ENCODE peak calls at places on chromosomes 13 and 19, in five cellular contexts. S, I, Y, H and Z are unnamed samples.

GRCh38 chr13:23621316-23621645 is 51.1 kb downstream of the TNFRSF19 start:
- DNase-seq in S (no peak), I (no peak), Y (no peak), H (no peak), Z (no peak)

GRCh38 chr13:26017932-26018690 is 33.7 kb downstream of the SHISA2 start:
- DNase-seq in S (no peak), I (no peak), Y (no peak), H (no peak), Z (no peak)

GRCh38 chr19:49749055-49749716 is 13.9 kb downstream of the TSKS start:
- DNase-seq in S (no peak), I (no peak), Y (no peak), H (no peak), Z (no peak)

GRCh38 chr13:30666113-30666512 is 48.4 kb downstream of the USPL1 start:
- DNase-seq in S (no peak), I (no peak), Y (no peak), H (no peak), Z (no peak)

GRCh38 chr19:3184847-3185481 is 766 bp upstream of the NCLN start:
- DNase-seq in S (no peak), I (peak), Y (peak), H (peak), Z (peak)

GRCh38 chr13:51981355-51981754 is 29.9 kb downstream of the ATP7B start:
- DNase-seq in S (no peak), I (no peak), Y (no peak), H (no peak), Z (no peak)

GRCh38 chr19:10891360-10892108 is 20.2 kb downstream of the CARM1 start:
- DNase-seq in S (no peak), I (no peak), Y (no peak), H (no peak), Z (peak)

GRCh38 chr13:51501096-51501495 is 48.3 kb upstream of the INTS6 start:
- DNase-seq in S (no peak), I (no peak), Y (no peak), H (no peak), Z (no peak)

GRCh38 chr19:32566246-32566830 is 14.7 kb upstream of the PDCD5 start:
- DNase-seq in S (no peak), I (no peak), Y (no peak), H (no peak), Z (no peak)

GRCh38 chr13:113485545-113485944 is 5.0 kb downstream of the DCUN1D2 start:
- DNase-seq in S (no peak), I (no peak), Y (no peak), H (no peak), Z (no peak)

GRCh38 chr13:106916329-106916728 is 348.4 kb upstream of the ARGLU1 start:
- DNase-seq in S (no peak), I (no peak), Y (no peak), H (no peak), Z (no peak)

GRCh38 chr13:97858161-97858560 is 95.3 kb upstream of the IPO5 start:
- DNase-seq in S (no peak), I (no peak), Y (no peak), H (no peak), Z (no peak)

GRCh38 chr13:60572003-60572792 is 175.2 kb downstream of the TDRD3 start:
- DNase-seq in S (no peak), I (no peak), Y (no peak), H (no peak), Z (no peak)

GRCh38 chr13:102231486-102231885 is 170.4 kb downstream of the FGF14 start:
- DNase-seq in S (no peak), I (no peak), Y (no peak), H (no peak), Z (no peak)

GRCh38 chr19:49680473-49681351 is 3.6 kb downstream of the PRMT1 start:
- DNase-seq in S (peak), I (peak), Y (peak), H (peak), Z (peak)

GRCh38 chr13:75740008-75740407 is 103.9 kb downstream of the LMO7 start:
- DNase-seq in S (no peak), I (no peak), Y (no peak), H (no peak), Z (no peak)

GRCh38 chr13:55583953-55584593 is 1556.6 kb upstream of the PRR20A start:
- DNase-seq in S (no peak), I (no peak), Y (no peak), H (no peak), Z (no peak)

GRCh38 chr19:19493841-19494546 is 21.4 kb downstream of the TSSK6 start:
- DNase-seq in S (no peak), I (no peak), Y (no peak), H (no peak), Z (no peak)

GRCh38 chr19:46021531-46022041 is 1.3 kb downstream of the PGLYRP1 start:
- DNase-seq in S (no peak), I (no peak), Y (no peak), H (no peak), Z (no peak)

GRCh38 chr13:24854311-24854710 is 90.3 kb downstream of the RNF17 start:
- DNase-seq in S (no peak), I (no peak), Y (no peak), H (no peak), Z (no peak)

GRCh38 chr13:40662866-40663265 is 3.6 kb downstream of the FOXO1 start:
- DNase-seq in S (no peak), I (no peak), Y (no peak), H (no peak), Z (no peak)

GRCh38 chr19:50497030-50497420 is 14.0 kb downstream of the JOSD2 start:
- DNase-seq in S (no peak), I (peak), Y (no peak), H (no peak), Z (no peak)

GRCh38 chr13:30301827-30302226 is 5.5 kb downstream of the KATNAL1 start:
- DNase-seq in S (no peak), I (no peak), Y (no peak), H (no peak), Z (no peak)

GRCh38 chr19:16117594-16118033 is 5.9 kb downstream of the RAB8A start:
- DNase-seq in S (no peak), I (no peak), Y (no peak), H (no peak), Z (no peak)

GRCh38 chr13:75042809-75043208 is 439.2 kb downstream of the TBC1D4 start:
- DNase-seq in S (no peak), I (no peak), Y (no peak), H (no peak), Z (no peak)

GRCh38 chr13:24276310-24276709 is 33.1 kb upstream of the C1QTNF9 start:
- DNase-seq in S (no peak), I (no peak), Y (no peak), H (no peak), Z (no peak)

GRCh38 chr13:42275506-42275905 is 3.6 kb downstream of the AKAP11 start:
- DNase-seq in S (no peak), I (no peak), Y (no peak), H (no peak), Z (no peak)

GRCh38 chr13:65855276-65855675 is 1374.9 kb downstream of the PCDH9 start:
- DNase-seq in S (no peak), I (no peak), Y (no peak), H (no peak), Z (no peak)